ENCODE peak calls at places on chromosomes 11 and 22, in six cellular contexts. L is spleen, D is upper lobe of left lung, I is suprapubic skin, T is K562, S is H1. X is an unnamed sample.

GRCh38 chr22:42632096-42632495 is 8.3 kb downstream of the ATP5MGL start:
- DNase-seq in L (no peak), T (no peak), S (no peak), I (no peak), D (no peak), X (no peak)

GRCh38 chr11:82046778-82047177 is 686.9 kb downstream of the FAM181B start:
- DNase-seq in L (no peak), T (no peak), D (no peak), S (no peak), I (no peak), X (no peak)

GRCh38 chr11:41788177-41788576 is 328.7 kb upstream of the LRRC4C start:
- DNase-seq in L (no peak), I (no peak), S (no peak), T (no peak), D (peak), X (no peak)

GRCh38 chr11:45155058-45155551 is 8.7 kb downstream of the PRDM11 start:
- DNase-seq in D (peak), L (peak), S (no peak), T (no peak), I (no peak), X (peak)

GRCh38 chr22:23268139-23268712 is 87.9 kb downstream of the BCR start:
- DNase-seq in L (no peak), S (no peak), D (no peak), I (no peak), T (peak), X (no peak)

GRCh38 chr11:65615229-65615949 is at the start of gene PCNX3:
- DNase-seq in I (peak), S (peak), D (peak), T (peak), L (peak), X (peak)

GRCh38 chr11:124798991-124799383 is 1.2 kb downstream of the MSANTD2 start:
- DNase-seq in D (no peak), I (no peak), T (no peak), S (no peak), L (no peak), X (no peak)

GRCh38 chr11:73921180-73921579 is 29.6 kb upstream of the DNAJB13 start:
- DNase-seq in D (no peak), L (no peak), T (no peak), I (no peak), S (no peak), X (no peak)

GRCh38 chr11:1826552-1827094 is 8.2 kb upstream of the SYT8 start:
- DNase-seq in I (peak), T (peak), S (no peak), D (peak), L (no peak), X (peak)

GRCh38 chr22:24049211-24049610 is 38.1 kb downstream of the CABIN1 start:
- DNase-seq in S (no peak), I (no peak), L (no peak), T (no peak), D (no peak), X (no peak)

GRCh38 chr11:118364956-118365615 is 5.7 kb downstream of the UBE4A start:
- DNase-seq in I (no peak), S (no peak), D (no peak), L (no peak), T (no peak), X (no peak)

GRCh38 chr11:26331911-26332571 is at the start of gene ANO3:
- DNase-seq in I (no peak), S (peak), T (peak), D (peak), L (no peak), X (peak)

GRCh38 chr11:45815747-45816146 is 10.8 kb downstream of the SLC35C1 start:
- DNase-seq in T (peak), D (no peak), L (peak), I (no peak), S (no peak), X (no peak)

GRCh38 chr11:97764605-97765004 is 1256.1 kb upstream of the CNTN5 start:
- DNase-seq in S (no peak), T (no peak), I (no peak), L (no peak), D (no peak), X (no peak)

DNA sequence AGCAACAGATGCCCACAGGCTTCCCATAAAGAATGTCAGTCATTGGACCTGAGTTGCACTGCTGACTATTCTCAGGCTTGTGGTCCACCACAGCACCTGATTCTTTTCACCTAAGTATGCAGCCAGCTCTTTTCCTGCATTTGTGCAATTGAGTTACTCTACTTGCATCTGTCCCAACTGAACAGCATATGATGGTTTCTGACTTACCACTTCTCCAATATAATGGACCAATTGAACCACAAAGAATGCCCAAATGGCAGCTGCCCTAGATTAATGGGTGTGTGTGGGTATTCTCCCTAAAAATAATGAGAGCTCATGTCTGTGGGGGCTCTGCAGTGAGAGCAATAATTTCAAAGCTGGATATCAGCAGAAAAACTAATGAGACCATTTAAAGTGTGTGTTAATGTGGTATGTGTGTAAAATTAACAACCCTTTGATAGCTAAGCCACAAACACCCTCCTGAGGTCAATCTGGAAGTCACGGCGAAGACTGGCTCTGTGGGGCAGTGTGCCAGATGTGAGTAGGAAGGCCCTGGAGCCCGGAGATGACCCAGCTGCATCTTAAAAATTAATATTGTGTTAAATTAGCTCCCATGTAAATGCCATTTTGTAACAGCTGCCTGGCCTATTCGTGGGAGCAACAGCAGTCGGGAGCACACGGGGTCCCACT is 43.8 kb downstream of the SC5D start:
- DNase-seq in I (no peak), L (no peak), S (no peak), D (no peak), T (no peak), X (no peak)
- TF ChIP-seq POLR2A in I (no peak), L (no peak), S (no peak), D (no peak), T (no peak), X (no peak)

DNA sequence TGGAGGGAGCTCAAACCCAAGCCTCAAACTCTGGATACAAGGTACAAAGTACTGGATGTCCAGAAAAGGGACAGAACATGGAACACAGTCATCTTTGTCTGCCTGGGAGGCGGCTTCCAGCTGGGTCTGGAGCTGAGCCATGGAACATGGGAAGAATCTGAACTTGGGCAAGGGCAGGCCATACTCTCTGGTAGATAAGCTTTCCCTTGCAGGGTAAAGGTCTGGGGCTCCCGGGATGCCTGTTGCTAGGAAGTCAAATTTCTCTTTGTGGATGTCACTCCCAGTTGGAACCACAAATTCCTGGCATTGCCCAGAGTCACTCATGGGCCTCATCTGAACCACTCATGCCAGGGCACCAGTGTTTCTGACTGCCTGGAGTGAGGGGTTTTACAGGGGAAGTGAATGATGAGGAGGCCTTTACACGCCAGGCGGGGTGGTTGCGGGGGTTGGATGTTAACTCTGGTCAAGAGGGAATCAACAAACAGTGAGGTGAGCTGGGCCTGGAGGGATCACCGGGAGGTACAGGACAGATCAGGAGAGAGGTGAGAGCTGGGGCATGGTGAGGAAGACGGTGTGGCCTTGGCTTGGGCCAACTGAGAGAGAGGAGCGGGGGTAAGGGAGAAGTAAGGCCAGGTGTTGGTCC is 5.7 kb downstream of the FTH1 start:
- DNase-seq in T (no peak), I (no peak), D (no peak), L (peak), S (no peak), X (peak)
- TF ChIP-seq POLR2AphosphoS5 in T (no peak), I (peak), D (no peak), L (no peak), S (no peak), X (peak)

DNA sequence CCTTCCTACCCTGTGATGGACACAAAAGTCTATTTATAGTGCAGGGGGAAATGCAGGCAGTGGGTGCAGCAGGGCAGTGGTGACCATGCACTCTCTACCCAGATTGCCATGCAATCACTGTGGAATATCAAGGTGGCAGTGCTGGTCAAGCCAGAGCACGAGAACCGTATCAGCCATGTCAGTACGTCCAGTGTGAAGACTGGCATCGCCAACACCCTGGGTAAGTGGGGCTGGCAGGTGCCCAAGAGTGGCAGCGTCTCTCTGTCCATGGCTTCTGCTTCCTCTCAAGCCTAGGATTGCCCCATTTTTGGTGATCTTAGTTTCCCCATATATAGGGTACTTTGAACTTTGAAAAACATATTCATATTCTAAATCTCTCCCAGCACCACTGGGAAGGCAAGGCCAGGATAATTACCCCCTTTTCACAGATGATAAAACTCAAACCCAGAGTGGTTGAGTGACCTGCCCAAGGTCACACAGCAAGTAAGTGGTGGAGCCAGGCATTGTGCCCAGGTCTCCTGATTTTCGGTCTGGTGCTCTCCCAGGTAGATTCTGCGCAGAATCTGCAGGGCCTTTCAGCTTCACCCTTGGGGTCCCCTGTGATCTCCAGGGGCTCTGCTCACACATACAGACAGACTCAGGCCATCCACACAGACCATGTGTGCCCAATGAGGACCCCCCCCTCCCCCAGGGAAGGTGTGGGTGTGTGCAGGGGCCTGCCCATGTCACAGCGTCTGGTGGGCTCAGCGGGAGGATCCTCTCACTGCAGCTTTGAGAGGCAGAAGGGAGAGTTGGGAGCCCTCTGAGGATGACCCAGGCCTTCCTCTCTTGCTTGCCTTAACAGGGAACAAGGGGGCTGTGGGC is 7.1 kb downstream of the INPPL1 start:
- DNase-seq in D (no peak), L (no peak), I (peak), T (no peak), S (no peak), X (no peak)
- TF ChIP-seq POLR2A in D (no peak), L (no peak), I (no peak), T (no peak), S (no peak), X (no peak)

GRCh38 chr22:29617922-29618629 is 14.6 kb downstream of the NF2 start:
- DNase-seq in I (no peak), L (no peak), D (no peak), T (no peak), S (no peak), X (no peak)
- TF ChIP-seq POLR2AphosphoS5 in I (no peak), L (no peak), D (no peak), T (no peak), S (no peak), X (no peak)

X was measured in stomach.